ENCODE peak calls at places on chromosomes 4 and X, in nine cellular contexts. U is AG04450, O is HFF-Myc, H is mucosa of descending colon, I is DND-41, K is GM20000, T is endothelial cell, L is cardiac muscle cell, E is ovary. G is an unnamed sample.
A peak's percentile ranks its signal among the peaks of the same experiment; 100 is the strongest.

GRCh38 chrX:106898462-106898861 is 4.7 kb downstream of the RIPPLY1 start:
- DNase-seq in U (no peak), O (peak; percentile 24), H (peak; percentile 16), I (peak; percentile 9), K (peak; percentile 18), T (peak; percentile 11), L (peak; percentile 82), E (no peak), G (peak; percentile 77)

GRCh38 chr4:47837582-47838294 is at the start of gene CORIN:
- DNase-seq in U (no peak), O (no peak), H (peak; percentile 22), I (no peak), K (no peak), T (no peak), L (peak; percentile 39), E (no peak), G (no peak)

GRCh38 chr4:87543835-87544461 is 14.8 kb upstream of the SPARCL1 start:
- DNase-seq in U (no peak), O (no peak), H (peak; percentile 10), I (no peak), K (no peak), T (peak; percentile 20), L (peak; percentile 45), E (no peak), G (peak; percentile 85)

GRCh38 chr4:52604215-52604614 is 54.9 kb downstream of the USP46 start:
- DNase-seq in U (no peak), O (no peak), H (no peak), I (no peak), K (no peak), T (no peak), L (no peak), E (no peak), G (no peak)

GRCh38 chr4:88964450-88964849 is 92.5 kb downstream of the FAM13A start:
- DNase-seq in U (no peak), O (no peak), H (no peak), I (no peak), K (no peak), T (no peak), L (no peak), E (no peak), G (peak; percentile 51)

GRCh38 chrX:117636826-117637225 is 479.8 kb downstream of the KLHL13 start:
- DNase-seq in U (no peak), O (no peak), H (no peak), I (no peak), K (no peak), T (no peak), L (no peak), E (no peak), G (no peak)

GRCh38 chr4:178356725-178357124 is 914.5 kb upstream of the AGA start:
- DNase-seq in U (no peak), O (no peak), H (no peak), I (no peak), K (no peak), T (no peak), L (peak; percentile 10), E (no peak), G (no peak)

GRCh38 chr4:119585771-119586170 is 42.8 kb downstream of the PDE5A start:
- DNase-seq in U (no peak), O (no peak), H (no peak), I (no peak), K (no peak), T (no peak), L (no peak), E (no peak), G (peak; percentile 53)

GRCh38 chr4:162865102-162865501 is 301.6 kb downstream of the NAF1 start:
- DNase-seq in U (no peak), O (no peak), H (peak; percentile 16), I (no peak), K (no peak), T (no peak), L (no peak), E (no peak), G (no peak)

GRCh38 chrX:101973066-101973465 is 41.2 kb upstream of the ZMAT1 start:
- DNase-seq in U (no peak), O (no peak), H (no peak), I (no peak), K (no peak), T (no peak), L (no peak), E (no peak), G (no peak)

GRCh38 chrX:54043696-54044125 is 562 bp downstream of the PHF8 start:
- DNase-seq in U (no peak), O (no peak), H (peak; percentile 40), I (peak; percentile 40), K (peak; percentile 15), T (peak; percentile 13), L (peak; percentile 45), E (peak; percentile 35), G (no peak)

GRCh38 chr4:22190855-22191254 is 242.3 kb upstream of the KCNIP4 start:
- DNase-seq in U (peak; percentile 37), O (peak; percentile 17), H (no peak), I (no peak), K (no peak), T (no peak), L (no peak), E (no peak), G (peak; percentile 50)

GRCh38 chr4:67396008-67396407 is 149.3 kb downstream of the CENPC start:
- DNase-seq in U (no peak), O (no peak), H (no peak), I (no peak), K (no peak), T (no peak), L (no peak), E (no peak), G (no peak)

GRCh38 chr4:67393007-67393406 is 152.3 kb downstream of the CENPC start:
- DNase-seq in U (no peak), O (no peak), H (no peak), I (no peak), K (no peak), T (no peak), L (no peak), E (no peak), G (no peak)

GRCh38 chr4:67394771-67395310 is 150.5 kb downstream of the CENPC start:
- DNase-seq in U (no peak), O (no peak), H (no peak), I (no peak), K (no peak), T (no peak), L (no peak), E (no peak), G (no peak)

GRCh38 chr4:67397931-67398330 is 147.4 kb downstream of the CENPC start:
- DNase-seq in U (no peak), O (no peak), H (no peak), I (no peak), K (no peak), T (no peak), L (no peak), E (no peak), G (no peak)

GRCh38 chr4:67393699-67394281 is 151.5 kb downstream of the CENPC start:
- DNase-seq in U (peak; percentile 16), O (peak; percentile 16), H (peak; percentile 56), I (no peak), K (peak; percentile 46), T (peak; percentile 15), L (peak; percentile 76), E (no peak), G (peak; percentile 65)
- TF ChIP-seq CTCF in U (peak; percentile 64), O (peak; percentile 39), H (no peak), I (peak; percentile 78), K (peak; percentile 18), T (peak; percentile 99), L (peak; percentile 60), E (no peak), G (peak; percentile 49)

DNA sequence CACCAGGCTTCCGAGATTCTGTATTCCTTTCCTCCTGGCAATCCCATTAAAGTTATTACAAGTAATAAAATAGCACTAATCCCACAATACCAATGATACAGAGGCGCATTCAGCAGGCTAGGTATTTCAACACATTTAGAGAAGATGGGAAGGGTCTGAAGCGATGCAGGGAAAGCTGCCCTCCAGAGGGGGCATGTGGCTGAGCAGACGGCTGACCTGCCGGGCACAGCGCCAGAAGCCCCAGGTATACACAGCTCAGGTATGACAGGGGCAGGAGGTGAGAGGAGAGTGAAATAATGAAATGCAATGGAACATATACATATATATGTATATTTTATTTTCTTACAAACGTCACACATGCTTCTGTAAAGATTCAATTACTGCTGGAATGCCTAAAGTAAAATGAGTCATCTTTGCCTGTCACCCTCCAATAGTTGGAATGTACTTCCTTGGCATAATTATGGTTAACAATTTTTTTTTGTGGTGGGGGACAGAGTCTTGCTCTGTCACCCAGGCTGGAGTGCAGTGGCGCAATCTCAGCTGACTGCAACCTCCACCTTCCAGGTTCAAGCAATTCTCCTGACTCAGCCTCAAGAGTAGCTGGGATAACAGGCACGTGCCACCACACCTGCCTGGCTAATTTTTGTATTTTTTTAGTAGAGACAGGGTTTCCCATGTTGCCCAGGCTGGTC is 21.3 kb upstream of the CDKN2AIP start:
- DNase-seq in U (no peak), O (no peak), H (no peak), I (no peak), K (no peak), T (no peak), L (no peak), E (no peak), G (peak; percentile 46)
- TF ChIP-seq CTCF in U (no peak), O (no peak), H (no peak), I (no peak), K (no peak), T (no peak), L (no peak), E (no peak), G (no peak)

DNA sequence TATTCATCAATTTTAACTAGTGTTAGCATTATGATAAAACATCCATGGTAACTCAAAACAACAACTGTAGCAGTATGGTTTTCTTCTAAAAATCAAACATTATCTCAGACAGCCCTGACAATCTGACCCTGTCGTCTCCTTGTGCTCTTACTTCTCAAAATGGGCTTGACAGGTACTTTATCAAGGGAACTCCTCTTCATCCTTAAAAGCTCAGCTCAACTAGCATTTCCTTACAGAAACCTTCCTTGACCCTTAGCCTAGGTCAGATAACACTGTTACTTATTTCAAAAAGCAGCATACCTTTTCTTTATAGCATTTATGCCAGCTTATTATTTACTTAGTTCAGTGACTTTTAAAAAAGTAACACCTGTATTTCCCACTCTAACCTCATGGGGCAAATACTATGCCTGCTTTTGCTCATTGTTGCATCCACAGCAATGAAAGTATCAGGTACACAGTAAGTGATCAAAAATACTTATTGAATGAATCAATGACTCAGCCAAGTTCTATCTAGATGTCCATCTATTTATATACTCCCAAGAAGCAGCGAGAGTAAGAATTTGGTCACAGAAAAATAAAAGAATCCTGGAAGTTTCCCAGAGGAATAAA is 41.9 kb downstream of the ADAMTS3 start:
- DNase-seq in U (no peak), O (no peak), H (no peak), I (no peak), K (no peak), T (no peak), L (no peak), E (no peak), G (no peak)
- TF ChIP-seq CTCF in U (no peak), O (no peak), H (no peak), I (no peak), K (no peak), T (no peak), L (no peak), E (no peak), G (no peak)

GRCh38 chr4:70313736-70314135 is 21.0 kb upstream of the CABS1 start:
- DNase-seq in U (no peak), O (no peak), H (no peak), I (no peak), K (no peak), T (no peak), L (no peak), E (no peak), G (no peak)

DNA sequence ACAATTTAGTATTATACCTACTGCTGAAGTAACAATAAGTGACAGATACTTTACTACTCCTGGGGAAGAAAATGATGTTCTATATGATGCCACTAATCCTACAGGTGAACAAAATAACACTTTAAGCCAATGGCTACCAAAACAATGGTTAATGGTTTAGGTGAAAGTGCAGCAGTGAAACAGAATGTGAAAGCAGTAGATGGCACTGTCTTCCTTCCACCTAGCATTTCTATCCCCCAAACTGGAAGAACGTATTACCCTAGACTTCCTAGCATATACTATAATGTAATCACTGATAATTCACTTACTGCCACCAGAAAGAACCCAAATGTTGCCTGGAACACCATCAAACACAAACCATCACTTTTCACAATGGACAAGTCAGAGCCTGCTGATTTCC is 18.9 kb upstream of the CABS1 start:
- DNase-seq in U (no peak), O (no peak), H (no peak), I (no peak), K (no peak), T (no peak), L (no peak), E (no peak), G (no peak)
- TF ChIP-seq CTCF in U (no peak), O (no peak), H (no peak), I (peak; percentile 7), K (peak; percentile 20), T (no peak), L (no peak), E (no peak), G (no peak)